ENCODE peak calls at places on chromosomes 12 and 14, in ten cellular contexts. One of them, this sample, is unnamed.

GRCh38 chr12:106498056-106498455 is 84.7 kb upstream of the RFX4 start:
- DNase-seq in NCI-H460: no peak
- DNase-seq in GM20000: no peak
- DNase-seq in stimulated activated CD8-positive, alpha-beta memory T cell treated with anti-CD3 and anti-CD28 coated beads, Interleukin-4, amount 100 ng/mL, for 24 hours: no peak
- DNase-seq in effector memory CD8-positive, alpha-beta T cell: no peak
- DNase-seq in ELR: no peak
- DNase-seq in H54: no peak
- DNase-seq in GOT3: no peak
- DNase-seq in EH: peak
- DNase-seq in adipocyte: peak
- DNase-seq in this sample: no peak

GRCh38 chr12:16880864-16881285 is 274.9 kb upstream of the LMO3 start:
- DNase-seq in NCI-H460: no peak
- DNase-seq in GM20000: no peak
- DNase-seq in stimulated activated CD8-positive, alpha-beta memory T cell treated with anti-CD3 and anti-CD28 coated beads, Interleukin-4, amount 100 ng/mL, for 24 hours: no peak
- DNase-seq in effector memory CD8-positive, alpha-beta T cell: no peak
- DNase-seq in ELR: no peak
- DNase-seq in H54: no peak
- DNase-seq in GOT3: no peak
- DNase-seq in EH: no peak
- DNase-seq in adipocyte: no peak
- DNase-seq in this sample: no peak

GRCh38 chr12:41661141-41661540 is 473.0 kb downstream of the PDZRN4 start:
- DNase-seq in NCI-H460: no peak
- DNase-seq in GM20000: no peak
- DNase-seq in stimulated activated CD8-positive, alpha-beta memory T cell treated with anti-CD3 and anti-CD28 coated beads, Interleukin-4, amount 100 ng/mL, for 24 hours: no peak
- DNase-seq in effector memory CD8-positive, alpha-beta T cell: no peak
- DNase-seq in ELR: no peak
- DNase-seq in H54: no peak
- DNase-seq in GOT3: no peak
- DNase-seq in EH: no peak
- DNase-seq in adipocyte: no peak
- DNase-seq in this sample: no peak

GRCh38 chr14:77026166-77026929 is 2.2 kb downstream of the IRF2BPL start:
- DNase-seq in NCI-H460: no peak
- DNase-seq in GM20000: peak
- DNase-seq in stimulated activated CD8-positive, alpha-beta memory T cell treated with anti-CD3 and anti-CD28 coated beads, Interleukin-4, amount 100 ng/mL, for 24 hours: no peak
- DNase-seq in effector memory CD8-positive, alpha-beta T cell: no peak
- DNase-seq in ELR: peak
- DNase-seq in H54: no peak
- DNase-seq in GOT3: no peak
- DNase-seq in EH: peak
- DNase-seq in adipocyte: peak
- DNase-seq in this sample: peak

GRCh38 chr12:14948672-14949071 is 10.3 kb upstream of the ERP27 start:
- DNase-seq in NCI-H460: no peak
- DNase-seq in GM20000: peak
- DNase-seq in stimulated activated CD8-positive, alpha-beta memory T cell treated with anti-CD3 and anti-CD28 coated beads, Interleukin-4, amount 100 ng/mL, for 24 hours: no peak
- DNase-seq in effector memory CD8-positive, alpha-beta T cell: peak
- DNase-seq in ELR: peak
- DNase-seq in H54: no peak
- DNase-seq in GOT3: no peak
- DNase-seq in EH: peak
- DNase-seq in adipocyte: peak
- DNase-seq in this sample: peak

GRCh38 chr12:31002999-31003398 is 70.7 kb upstream of the DDX11 start:
- DNase-seq in NCI-H460: no peak
- DNase-seq in GM20000: no peak
- DNase-seq in stimulated activated CD8-positive, alpha-beta memory T cell treated with anti-CD3 and anti-CD28 coated beads, Interleukin-4, amount 100 ng/mL, for 24 hours: no peak
- DNase-seq in effector memory CD8-positive, alpha-beta T cell: no peak
- DNase-seq in ELR: peak
- DNase-seq in H54: no peak
- DNase-seq in GOT3: no peak
- DNase-seq in EH: no peak
- DNase-seq in adipocyte: peak
- DNase-seq in this sample: no peak

GRCh38 chr14:61003571-61003970 is 22.5 kb downstream of the SLC38A6 start:
- DNase-seq in NCI-H460: no peak
- DNase-seq in GM20000: no peak
- DNase-seq in stimulated activated CD8-positive, alpha-beta memory T cell treated with anti-CD3 and anti-CD28 coated beads, Interleukin-4, amount 100 ng/mL, for 24 hours: no peak
- DNase-seq in effector memory CD8-positive, alpha-beta T cell: no peak
- DNase-seq in ELR: no peak
- DNase-seq in H54: no peak
- DNase-seq in GOT3: no peak
- DNase-seq in EH: peak
- DNase-seq in adipocyte: peak
- DNase-seq in this sample: no peak

GRCh38 chr14:55482936-55483605 is 42.7 kb upstream of the TBPL2 start:
- DNase-seq in NCI-H460: no peak
- DNase-seq in GM20000: no peak
- DNase-seq in stimulated activated CD8-positive, alpha-beta memory T cell treated with anti-CD3 and anti-CD28 coated beads, Interleukin-4, amount 100 ng/mL, for 24 hours: no peak
- DNase-seq in effector memory CD8-positive, alpha-beta T cell: no peak
- DNase-seq in ELR: no peak
- DNase-seq in H54: no peak
- DNase-seq in GOT3: no peak
- DNase-seq in EH: no peak
- DNase-seq in adipocyte: no peak
- DNase-seq in this sample: no peak

GRCh38 chr14:52703225-52703624 is 3.8 kb upstream of the PSMC6 start:
- DNase-seq in NCI-H460: peak
- DNase-seq in GM20000: no peak
- DNase-seq in stimulated activated CD8-positive, alpha-beta memory T cell treated with anti-CD3 and anti-CD28 coated beads, Interleukin-4, amount 100 ng/mL, for 24 hours: no peak
- DNase-seq in effector memory CD8-positive, alpha-beta T cell: no peak
- DNase-seq in ELR: peak
- DNase-seq in H54: peak
- DNase-seq in GOT3: peak
- DNase-seq in EH: peak
- DNase-seq in adipocyte: peak
- DNase-seq in this sample: no peak

GRCh38 chr14:101492716-101493115 is 68.6 kb upstream of the DIO3 start:
- DNase-seq in NCI-H460: no peak
- DNase-seq in GM20000: no peak
- DNase-seq in stimulated activated CD8-positive, alpha-beta memory T cell treated with anti-CD3 and anti-CD28 coated beads, Interleukin-4, amount 100 ng/mL, for 24 hours: no peak
- DNase-seq in effector memory CD8-positive, alpha-beta T cell: no peak
- DNase-seq in ELR: no peak
- DNase-seq in H54: no peak
- DNase-seq in GOT3: no peak
- DNase-seq in EH: no peak
- DNase-seq in adipocyte: no peak
- DNase-seq in this sample: no peak

GRCh38 chr14:77610553-77610952 is 5.9 kb downstream of the SPTLC2 start:
- DNase-seq in NCI-H460: no peak
- DNase-seq in GM20000: no peak
- DNase-seq in stimulated activated CD8-positive, alpha-beta memory T cell treated with anti-CD3 and anti-CD28 coated beads, Interleukin-4, amount 100 ng/mL, for 24 hours: no peak
- DNase-seq in effector memory CD8-positive, alpha-beta T cell: no peak
- DNase-seq in ELR: no peak
- DNase-seq in H54: no peak
- DNase-seq in GOT3: no peak
- DNase-seq in EH: no peak
- DNase-seq in adipocyte: no peak
- DNase-seq in this sample: no peak

GRCh38 chr14:99461411-99461810 is 19.2 kb downstream of the SETD3 start:
- DNase-seq in NCI-H460: no peak
- DNase-seq in GM20000: no peak
- DNase-seq in stimulated activated CD8-positive, alpha-beta memory T cell treated with anti-CD3 and anti-CD28 coated beads, Interleukin-4, amount 100 ng/mL, for 24 hours: no peak
- DNase-seq in effector memory CD8-positive, alpha-beta T cell: no peak
- DNase-seq in ELR: no peak
- DNase-seq in H54: no peak
- DNase-seq in GOT3: no peak
- DNase-seq in EH: no peak
- DNase-seq in adipocyte: no peak
- DNase-seq in this sample: no peak

GRCh38 chr12:122844366-122844971 is 9.2 kb downstream of the HIP1R start:
- DNase-seq in NCI-H460: no peak
- DNase-seq in GM20000: no peak
- DNase-seq in stimulated activated CD8-positive, alpha-beta memory T cell treated with anti-CD3 and anti-CD28 coated beads, Interleukin-4, amount 100 ng/mL, for 24 hours: no peak
- DNase-seq in effector memory CD8-positive, alpha-beta T cell: no peak
- DNase-seq in ELR: no peak
- DNase-seq in H54: no peak
- DNase-seq in GOT3: no peak
- DNase-seq in EH: no peak
- DNase-seq in adipocyte: no peak
- DNase-seq in this sample: no peak

GRCh38 chr14:67643671-67644070 is 24.0 kb downstream of the ARG2 start:
- DNase-seq in NCI-H460: no peak
- DNase-seq in GM20000: no peak
- DNase-seq in stimulated activated CD8-positive, alpha-beta memory T cell treated with anti-CD3 and anti-CD28 coated beads, Interleukin-4, amount 100 ng/mL, for 24 hours: no peak
- DNase-seq in effector memory CD8-positive, alpha-beta T cell: no peak
- DNase-seq in ELR: no peak
- DNase-seq in H54: no peak
- DNase-seq in GOT3: no peak
- DNase-seq in EH: no peak
- DNase-seq in adipocyte: no peak
- DNase-seq in this sample: no peak

GRCh38 chr12:94263011-94263786 is 114.8 kb downstream of the PLXNC1 start:
- DNase-seq in NCI-H460: no peak
- DNase-seq in GM20000: peak
- DNase-seq in stimulated activated CD8-positive, alpha-beta memory T cell treated with anti-CD3 and anti-CD28 coated beads, Interleukin-4, amount 100 ng/mL, for 24 hours: peak
- DNase-seq in effector memory CD8-positive, alpha-beta T cell: peak
- DNase-seq in ELR: no peak
- DNase-seq in H54: no peak
- DNase-seq in GOT3: no peak
- DNase-seq in EH: peak
- DNase-seq in adipocyte: no peak
- DNase-seq in this sample: no peak

GRCh38 chr12:53174881-53175491 is 5.5 kb upstream of the ZNF740 start:
- DNase-seq in NCI-H460: peak
- DNase-seq in GM20000: no peak
- DNase-seq in stimulated activated CD8-positive, alpha-beta memory T cell treated with anti-CD3 and anti-CD28 coated beads, Interleukin-4, amount 100 ng/mL, for 24 hours: no peak
- DNase-seq in effector memory CD8-positive, alpha-beta T cell: no peak
- DNase-seq in ELR: peak
- DNase-seq in H54: no peak
- DNase-seq in GOT3: no peak
- DNase-seq in EH: peak
- DNase-seq in adipocyte: peak
- DNase-seq in this sample: no peak

GRCh38 chr14:85471744-85472143 is 58.2 kb upstream of the FLRT2 start:
- DNase-seq in NCI-H460: peak
- DNase-seq in GM20000: no peak
- DNase-seq in stimulated activated CD8-positive, alpha-beta memory T cell treated with anti-CD3 and anti-CD28 coated beads, Interleukin-4, amount 100 ng/mL, for 24 hours: no peak
- DNase-seq in effector memory CD8-positive, alpha-beta T cell: no peak
- DNase-seq in ELR: peak
- DNase-seq in H54: peak
- DNase-seq in GOT3: no peak
- DNase-seq in EH: peak
- DNase-seq in adipocyte: peak
- DNase-seq in this sample: no peak

GRCh38 chr12:116552750-116553383 is 6.3 kb upstream of the MAP1LC3B2 start:
- DNase-seq in NCI-H460: no peak
- DNase-seq in GM20000: no peak
- DNase-seq in stimulated activated CD8-positive, alpha-beta memory T cell treated with anti-CD3 and anti-CD28 coated beads, Interleukin-4, amount 100 ng/mL, for 24 hours: no peak
- DNase-seq in effector memory CD8-positive, alpha-beta T cell: no peak
- DNase-seq in ELR: no peak
- DNase-seq in H54: no peak
- DNase-seq in GOT3: no peak
- DNase-seq in EH: no peak
- DNase-seq in adipocyte: no peak
- DNase-seq in this sample: no peak

GRCh38 chr12:123983822-123984485 is 10.9 kb downstream of the ZNF664 start:
- DNase-seq in NCI-H460: peak
- DNase-seq in GM20000: peak
- DNase-seq in stimulated activated CD8-positive, alpha-beta memory T cell treated with anti-CD3 and anti-CD28 coated beads, Interleukin-4, amount 100 ng/mL, for 24 hours: peak
- DNase-seq in effector memory CD8-positive, alpha-beta T cell: peak
- DNase-seq in ELR: peak
- DNase-seq in H54: no peak
- DNase-seq in GOT3: no peak
- DNase-seq in EH: peak
- DNase-seq in adipocyte: peak
- DNase-seq in this sample: peak

GRCh38 chr12:130967631-130968030 is 13.9 kb downstream of the ADGRD1 start:
- DNase-seq in NCI-H460: no peak
- DNase-seq in GM20000: no peak
- DNase-seq in stimulated activated CD8-positive, alpha-beta memory T cell treated with anti-CD3 and anti-CD28 coated beads, Interleukin-4, amount 100 ng/mL, for 24 hours: no peak
- DNase-seq in effector memory CD8-positive, alpha-beta T cell: no peak
- DNase-seq in ELR: no peak
- DNase-seq in H54: no peak
- DNase-seq in GOT3: no peak
- DNase-seq in EH: no peak
- DNase-seq in adipocyte: no peak
- DNase-seq in this sample: no peak

GRCh38 chr14:50741571-50741970 is 73.5 kb upstream of the SAV1 start:
- DNase-seq in NCI-H460: peak
- DNase-seq in GM20000: peak
- DNase-seq in stimulated activated CD8-positive, alpha-beta memory T cell treated with anti-CD3 and anti-CD28 coated beads, Interleukin-4, amount 100 ng/mL, for 24 hours: no peak
- DNase-seq in effector memory CD8-positive, alpha-beta T cell: no peak
- DNase-seq in ELR: peak
- DNase-seq in H54: no peak
- DNase-seq in GOT3: no peak
- DNase-seq in EH: peak
- DNase-seq in adipocyte: peak
- DNase-seq in this sample: no peak

GRCh38 chr12:115835445-115835844 is 442.0 kb downstream of the MED13L start:
- DNase-seq in NCI-H460: no peak
- DNase-seq in GM20000: no peak
- DNase-seq in stimulated activated CD8-positive, alpha-beta memory T cell treated with anti-CD3 and anti-CD28 coated beads, Interleukin-4, amount 100 ng/mL, for 24 hours: no peak
- DNase-seq in effector memory CD8-positive, alpha-beta T cell: no peak
- DNase-seq in ELR: no peak
- DNase-seq in H54: no peak
- DNase-seq in GOT3: no peak
- DNase-seq in EH: no peak
- DNase-seq in adipocyte: peak
- DNase-seq in this sample: no peak

GRCh38 chr14:101374373-101375338 is 186.6 kb upstream of the DIO3 start:
- DNase-seq in NCI-H460: no peak
- DNase-seq in GM20000: no peak
- DNase-seq in stimulated activated CD8-positive, alpha-beta memory T cell treated with anti-CD3 and anti-CD28 coated beads, Interleukin-4, amount 100 ng/mL, for 24 hours: no peak
- DNase-seq in effector memory CD8-positive, alpha-beta T cell: no peak
- DNase-seq in ELR: no peak
- DNase-seq in H54: no peak
- DNase-seq in GOT3: no peak
- DNase-seq in EH: no peak
- DNase-seq in adipocyte: no peak
- DNase-seq in this sample: no peak

GRCh38 chr14:30521899-30522736 is 36.8 kb upstream of the G2E3 start:
- DNase-seq in NCI-H460: peak
- DNase-seq in GM20000: peak
- DNase-seq in stimulated activated CD8-positive, alpha-beta memory T cell treated with anti-CD3 and anti-CD28 coated beads, Interleukin-4, amount 100 ng/mL, for 24 hours: no peak
- DNase-seq in effector memory CD8-positive, alpha-beta T cell: no peak
- DNase-seq in ELR: peak
- DNase-seq in H54: no peak
- DNase-seq in GOT3: no peak
- DNase-seq in EH: peak
- DNase-seq in adipocyte: peak
- DNase-seq in this sample: no peak

GRCh38 chr12:131592972-131593371 is 117.9 kb upstream of the SFSWAP start:
- DNase-seq in NCI-H460: no peak
- DNase-seq in GM20000: peak
- DNase-seq in stimulated activated CD8-positive, alpha-beta memory T cell treated with anti-CD3 and anti-CD28 coated beads, Interleukin-4, amount 100 ng/mL, for 24 hours: no peak
- DNase-seq in effector memory CD8-positive, alpha-beta T cell: no peak
- DNase-seq in ELR: no peak
- DNase-seq in H54: no peak
- DNase-seq in GOT3: no peak
- DNase-seq in EH: no peak
- DNase-seq in adipocyte: no peak
- DNase-seq in this sample: no peak

GRCh38 chr14:92729632-92730358 is 18.6 kb downstream of the LGMN start:
- DNase-seq in NCI-H460: no peak
- DNase-seq in GM20000: peak
- DNase-seq in stimulated activated CD8-positive, alpha-beta memory T cell treated with anti-CD3 and anti-CD28 coated beads, Interleukin-4, amount 100 ng/mL, for 24 hours: no peak
- DNase-seq in effector memory CD8-positive, alpha-beta T cell: no peak
- DNase-seq in ELR: peak
- DNase-seq in H54: peak
- DNase-seq in GOT3: no peak
- DNase-seq in EH: peak
- DNase-seq in adipocyte: no peak
- DNase-seq in this sample: no peak

GRCh38 chr14:64549805-64550538 is at the start of gene PPP1R36:
- DNase-seq in NCI-H460: peak
- DNase-seq in GM20000: peak
- DNase-seq in stimulated activated CD8-positive, alpha-beta memory T cell treated with anti-CD3 and anti-CD28 coated beads, Interleukin-4, amount 100 ng/mL, for 24 hours: peak
- DNase-seq in effector memory CD8-positive, alpha-beta T cell: peak
- DNase-seq in ELR: peak
- DNase-seq in H54: no peak
- DNase-seq in GOT3: no peak
- DNase-seq in EH: peak
- DNase-seq in adipocyte: peak
- DNase-seq in this sample: no peak

GRCh38 chr14:61765225-61765943 is 3.2 kb downstream of the SNAPC1 start:
- DNase-seq in NCI-H460: no peak
- DNase-seq in GM20000: no peak
- DNase-seq in stimulated activated CD8-positive, alpha-beta memory T cell treated with anti-CD3 and anti-CD28 coated beads, Interleukin-4, amount 100 ng/mL, for 24 hours: no peak
- DNase-seq in effector memory CD8-positive, alpha-beta T cell: no peak
- DNase-seq in ELR: no peak
- DNase-seq in H54: no peak
- DNase-seq in GOT3: no peak
- DNase-seq in EH: no peak
- DNase-seq in adipocyte: no peak
- DNase-seq in this sample: no peak

This sample was measured in gastrocnemius medialis.